ENCODE peak calls at places on chromosome 9, in ten cellular contexts. E, R, I, U, Y, N, J, H, V and S are unnamed samples.
A peak's percentile ranks its signal among the peaks of the same experiment; 100 is the strongest.

GRCh38 chr9:31950756-31951155 is 433.7 kb upstream of the ACO1 start:
- DNase-seq in E (no peak), R (no peak), I (no peak), U (no peak), Y (no peak), N (no peak), J (no peak), H (no peak), V (no peak), S (no peak)

GRCh38 chr9:33466565-33467495 is 6.9 kb downstream of the NOL6 start:
- DNase-seq in E (peak; percentile 82), R (peak; percentile 48), I (peak; percentile 52), U (no peak), Y (peak; percentile 55), N (peak; percentile 62), J (peak; percentile 76), H (peak; percentile 83), V (peak; percentile 63), S (peak; percentile 79)

GRCh38 chr9:38119570-38119969 is 50.5 kb upstream of the SHB start:
- DNase-seq in E (no peak), R (no peak), I (peak; percentile 22), U (no peak), Y (peak; percentile 16), N (no peak), J (no peak), H (no peak), V (no peak), S (no peak)

GRCh38 chr9:110198357-110198756 is 9.6 kb downstream of the C9orf152 start:
- DNase-seq in E (no peak), R (no peak), I (no peak), U (no peak), Y (no peak), N (no peak), J (no peak), H (no peak), V (no peak), S (no peak)

GRCh38 chr9:134188421-134189166 is 24.2 kb upstream of the RNU6ATAC start:
- DNase-seq in E (no peak), R (no peak), I (no peak), U (no peak), Y (no peak), N (no peak), J (no peak), H (no peak), V (no peak), S (no peak)

GRCh38 chr9:138100711-138101349 is 223.2 kb downstream of the CACNA1B start:
- DNase-seq in E (peak; percentile 15), R (no peak), I (no peak), U (no peak), Y (peak; percentile 10), N (no peak), J (no peak), H (no peak), V (no peak), S (no peak)

GRCh38 chr9:6414291-6414690 is 1.3 kb downstream of the UHRF2 start:
- DNase-seq in E (no peak), R (no peak), I (peak; percentile 59), U (no peak), Y (no peak), N (peak; percentile 22), J (no peak), H (no peak), V (peak; percentile 69), S (peak; percentile 39)

GRCh38 chr9:137691648-137692357 is 73.0 kb downstream of the EHMT1 start:
- DNase-seq in E (no peak), R (no peak), I (no peak), U (no peak), Y (no peak), N (no peak), J (peak; percentile 40), H (no peak), V (no peak), S (no peak)

GRCh38 chr9:35042891-35043545 is 29.4 kb downstream of the VCP start:
- DNase-seq in E (no peak), R (no peak), I (no peak), U (no peak), Y (no peak), N (no peak), J (no peak), H (no peak), V (no peak), S (no peak)

GRCh38 chr9:129487307-129487657 is 133.6 kb downstream of the C9orf50 start:
- DNase-seq in E (no peak), R (no peak), I (no peak), U (no peak), Y (peak; percentile 59), N (no peak), J (no peak), H (no peak), V (no peak), S (no peak)

GRCh38 chr9:85263288-85263687 is 478.5 kb downstream of the AGTPBP1 start:
- DNase-seq in E (no peak), R (no peak), I (no peak), U (no peak), Y (no peak), N (no peak), J (no peak), H (no peak), V (no peak), S (no peak)

GRCh38 chr9:87950765-87951488 is 23.4 kb downstream of the CDK20 start:
- DNase-seq in E (no peak), R (no peak), I (peak; percentile 49), U (no peak), Y (peak; percentile 41), N (peak; percentile 65), J (peak; percentile 36), H (peak; percentile 43), V (peak; percentile 62), S (peak; percentile 41)

GRCh38 chr9:129126789-129127618 is 15.8 kb downstream of the PTPA start:
- DNase-seq in E (no peak), R (no peak), I (no peak), U (no peak), Y (no peak), N (no peak), J (no peak), H (no peak), V (no peak), S (no peak)

GRCh38 chr9:109014267-109015025 is 1.1 kb upstream of the CTNNAL1 start:
- DNase-seq in E (no peak), R (no peak), I (peak; percentile 50), U (no peak), Y (peak; percentile 17), N (no peak), J (no peak), H (no peak), V (peak; percentile 94), S (peak; percentile 70)

GRCh38 chr9:17065062-17065461 is 69.8 kb upstream of the CNTLN start:
- DNase-seq in E (no peak), R (no peak), I (no peak), U (no peak), Y (peak; percentile 28), N (no peak), J (no peak), H (no peak), V (peak; percentile 23), S (no peak)

GRCh38 chr9:128987800-128988199 is 40.3 kb downstream of the NUP188 start:
- DNase-seq in E (no peak), R (peak; percentile 34), I (peak; percentile 69), U (peak; percentile 44), Y (no peak), N (no peak), J (no peak), H (no peak), V (peak; percentile 74), S (no peak)

GRCh38 chr9:16867571-16868311 is 2.7 kb downstream of the BNC2 start:
- DNase-seq in E (no peak), R (no peak), I (peak; percentile 70), U (no peak), Y (no peak), N (no peak), J (no peak), H (no peak), V (peak; percentile 92), S (peak; percentile 46)

GRCh38 chr9:1722404-1722803 is 292.7 kb upstream of the SMARCA2 start:
- DNase-seq in E (no peak), R (no peak), I (peak; percentile 17), U (no peak), Y (peak; percentile 20), N (peak; percentile 7), J (no peak), H (no peak), V (no peak), S (no peak)

GRCh38 chr9:77989437-77989836 is 42.2 kb downstream of the GNAQ start:
- DNase-seq in E (no peak), R (no peak), I (no peak), U (no peak), Y (no peak), N (no peak), J (no peak), H (no peak), V (no peak), S (no peak)

GRCh38 chr9:127903557-127904475 is 4.4 kb upstream of the ST6GALNAC6 start:
- DNase-seq in E (peak; percentile 80), R (no peak), I (peak; percentile 39), U (no peak), Y (no peak), N (peak; percentile 52), J (peak; percentile 58), H (peak; percentile 69), V (no peak), S (peak; percentile 48)

GRCh38 chr9:69874301-69875060 is 53.9 kb downstream of the CFAP95 start:
- DNase-seq in E (no peak), R (no peak), I (peak; percentile 55), U (no peak), Y (no peak), N (no peak), J (no peak), H (no peak), V (no peak), S (no peak)

GRCh38 chr9:130368631-130369103 is 76.1 kb upstream of the ASS1 start:
- DNase-seq in E (peak; percentile 39), R (no peak), I (peak; percentile 79), U (no peak), Y (peak; percentile 23), N (no peak), J (no peak), H (no peak), V (peak; percentile 5), S (no peak)

GRCh38 chr9:71001780-71002386 is 119.5 kb downstream of the TRPM3 start:
- DNase-seq in E (no peak), R (peak; percentile 15), I (peak; percentile 63), U (no peak), Y (peak; percentile 35), N (peak; percentile 68), J (no peak), H (peak; percentile 16), V (peak; percentile 53), S (peak; percentile 56)

GRCh38 chr9:135554718-135555117 is 6.8 kb upstream of the PAEP start:
- DNase-seq in E (no peak), R (no peak), I (no peak), U (no peak), Y (peak; percentile 21), N (no peak), J (no peak), H (no peak), V (no peak), S (no peak)

GRCh38 chr9:94586814-94587213 is 6.8 kb downstream of the FBP2 start:
- DNase-seq in E (no peak), R (peak; percentile 19), I (peak; percentile 68), U (peak; percentile 7), Y (no peak), N (no peak), J (no peak), H (no peak), V (peak; percentile 39), S (no peak)

GRCh38 chr9:18906656-18907395 is 126.2 kb downstream of the SAXO1 start:
- DNase-seq in E (no peak), R (peak; percentile 62), I (peak; percentile 81), U (peak; percentile 36), Y (no peak), N (no peak), J (no peak), H (no peak), V (peak; percentile 71), S (peak; percentile 35)

GRCh38 chr9:137078701-137079400 is 1.5 kb downstream of the UAP1L1 start:
- DNase-seq in E (no peak), R (no peak), I (no peak), U (no peak), Y (no peak), N (peak; percentile 45), J (no peak), H (no peak), V (peak; percentile 9), S (no peak)